ENCODE peak calls at places on chromosomes 7 and 10, in eight cellular contexts. One of them, this sample, is unnamed.

GRCh38 chr7:20409961-20410360 is 79.3 kb downstream of the ITGB8 start:
- DNase-seq in activated naive CD4-positive, alpha-beta T cell treated with Interleukin-2 at 50 U/mL for 16 hours: no peak
- DNase-seq in RCC 7860: peak; percentile 14
- DNase-seq in foreskin fibroblast: no peak
- DNase-seq in CD8-positive, alpha-beta T cell: no peak
- DNase-seq in KG1: no peak
- DNase-seq in transverse colon: no peak
- DNase-seq in chondrocyte: no peak
- DNase-seq in this sample: no peak

GRCh38 chr7:43870316-43870715 is 999 bp upstream of the MRPS24 start:
- DNase-seq in activated naive CD4-positive, alpha-beta T cell treated with Interleukin-2 at 50 U/mL for 16 hours: no peak
- DNase-seq in transverse colon: no peak
- DNase-seq in KG1: no peak
- DNase-seq in RCC 7860: peak; percentile 60
- DNase-seq in CD8-positive, alpha-beta T cell: no peak
- DNase-seq in chondrocyte: no peak
- DNase-seq in foreskin fibroblast: no peak
- DNase-seq in this sample: no peak

GRCh38 chr10:97224483-97225435 is 39.0 kb upstream of the SLIT1 start:
- DNase-seq in CD8-positive, alpha-beta T cell: no peak
- DNase-seq in KG1: peak; percentile 4
- DNase-seq in activated naive CD4-positive, alpha-beta T cell treated with Interleukin-2 at 50 U/mL for 16 hours: no peak
- DNase-seq in transverse colon: no peak
- DNase-seq in foreskin fibroblast: no peak
- DNase-seq in RCC 7860: no peak
- DNase-seq in chondrocyte: no peak
- DNase-seq in this sample: no peak

GRCh38 chr10:69241575-69241974 is 21.4 kb downstream of the HKDC1 start:
- DNase-seq in transverse colon: no peak
- DNase-seq in KG1: no peak
- DNase-seq in CD8-positive, alpha-beta T cell: no peak
- DNase-seq in foreskin fibroblast: peak; percentile 30
- DNase-seq in RCC 7860: no peak
- DNase-seq in chondrocyte: no peak
- DNase-seq in activated naive CD4-positive, alpha-beta T cell treated with Interleukin-2 at 50 U/mL for 16 hours: no peak
- DNase-seq in this sample: no peak

GRCh38 chr7:94701555-94701973 is 45.6 kb upstream of the SGCE start:
- DNase-seq in RCC 7860: peak; percentile 43
- DNase-seq in KG1: no peak
- DNase-seq in transverse colon: no peak
- DNase-seq in activated naive CD4-positive, alpha-beta T cell treated with Interleukin-2 at 50 U/mL for 16 hours: no peak
- DNase-seq in CD8-positive, alpha-beta T cell: no peak
- DNase-seq in chondrocyte: no peak
- DNase-seq in foreskin fibroblast: peak; percentile 53
- DNase-seq in this sample: no peak

GRCh38 chr7:36708765-36709164 is 15.5 kb downstream of the AOAH start:
- DNase-seq in transverse colon: no peak
- DNase-seq in CD8-positive, alpha-beta T cell: no peak
- DNase-seq in KG1: no peak
- DNase-seq in chondrocyte: no peak
- DNase-seq in activated naive CD4-positive, alpha-beta T cell treated with Interleukin-2 at 50 U/mL for 16 hours: no peak
- DNase-seq in foreskin fibroblast: no peak
- DNase-seq in RCC 7860: no peak
- DNase-seq in this sample: no peak

GRCh38 chr7:102284891-102285540 is 1.7 kb upstream of the SH2B2 start:
- DNase-seq in chondrocyte: no peak
- DNase-seq in CD8-positive, alpha-beta T cell: no peak
- DNase-seq in transverse colon: peak; percentile 55
- DNase-seq in foreskin fibroblast: no peak
- DNase-seq in RCC 7860: no peak
- DNase-seq in activated naive CD4-positive, alpha-beta T cell treated with Interleukin-2 at 50 U/mL for 16 hours: no peak
- DNase-seq in KG1: no peak
- DNase-seq in this sample: no peak

GRCh38 chr10:88232029-88232895 is 350.9 kb downstream of the RNLS start:
- DNase-seq in transverse colon: peak; percentile 42
- DNase-seq in KG1: no peak
- DNase-seq in RCC 7860: no peak
- DNase-seq in chondrocyte: no peak
- DNase-seq in activated naive CD4-positive, alpha-beta T cell treated with Interleukin-2 at 50 U/mL for 16 hours: no peak
- DNase-seq in CD8-positive, alpha-beta T cell: no peak
- DNase-seq in foreskin fibroblast: peak; percentile 76
- DNase-seq in this sample: no peak

GRCh38 chr7:43570688-43571365 is 12.1 kb upstream of the STK17A start:
- DNase-seq in RCC 7860: no peak
- DNase-seq in foreskin fibroblast: no peak
- DNase-seq in CD8-positive, alpha-beta T cell: no peak
- DNase-seq in chondrocyte: no peak
- DNase-seq in KG1: no peak
- DNase-seq in transverse colon: no peak
- DNase-seq in activated naive CD4-positive, alpha-beta T cell treated with Interleukin-2 at 50 U/mL for 16 hours: no peak
- DNase-seq in this sample: no peak

GRCh38 chr10:132876967-132877366 is 65.4 kb downstream of the CFAP46 start:
- DNase-seq in transverse colon: no peak
- DNase-seq in foreskin fibroblast: no peak
- DNase-seq in KG1: no peak
- DNase-seq in chondrocyte: peak; percentile 70
- DNase-seq in activated naive CD4-positive, alpha-beta T cell treated with Interleukin-2 at 50 U/mL for 16 hours: no peak
- DNase-seq in CD8-positive, alpha-beta T cell: no peak
- DNase-seq in RCC 7860: no peak
- DNase-seq in this sample: no peak

GRCh38 chr10:10293431-10293830 is 724.2 kb upstream of the CELF2 start:
- DNase-seq in foreskin fibroblast: peak; percentile 34
- DNase-seq in chondrocyte: no peak
- DNase-seq in activated naive CD4-positive, alpha-beta T cell treated with Interleukin-2 at 50 U/mL for 16 hours: no peak
- DNase-seq in transverse colon: no peak
- DNase-seq in RCC 7860: no peak
- DNase-seq in KG1: no peak
- DNase-seq in CD8-positive, alpha-beta T cell: no peak
- DNase-seq in this sample: no peak

GRCh38 chr10:5292196-5292735 is 72.5 kb upstream of the UCN3 start:
- DNase-seq in CD8-positive, alpha-beta T cell: peak; percentile 22
- DNase-seq in chondrocyte: no peak
- DNase-seq in transverse colon: no peak
- DNase-seq in activated naive CD4-positive, alpha-beta T cell treated with Interleukin-2 at 50 U/mL for 16 hours: no peak
- DNase-seq in foreskin fibroblast: no peak
- DNase-seq in RCC 7860: no peak
- DNase-seq in KG1: no peak
- DNase-seq in this sample: peak; percentile 28

GRCh38 chr10:133257489-133258065 is 19.1 kb downstream of the ADAM8 start:
- DNase-seq in KG1: peak; percentile 11
- DNase-seq in activated naive CD4-positive, alpha-beta T cell treated with Interleukin-2 at 50 U/mL for 16 hours: no peak
- DNase-seq in RCC 7860: no peak
- DNase-seq in chondrocyte: no peak
- DNase-seq in foreskin fibroblast: peak; percentile 69
- DNase-seq in CD8-positive, alpha-beta T cell: no peak
- DNase-seq in transverse colon: peak; percentile 84
- DNase-seq in this sample: no peak

GRCh38 chr10:127992376-127992775 is 85.5 kb downstream of the PTPRE start:
- DNase-seq in transverse colon: no peak
- DNase-seq in activated naive CD4-positive, alpha-beta T cell treated with Interleukin-2 at 50 U/mL for 16 hours: no peak
- DNase-seq in KG1: no peak
- DNase-seq in CD8-positive, alpha-beta T cell: no peak
- DNase-seq in RCC 7860: no peak
- DNase-seq in foreskin fibroblast: no peak
- DNase-seq in chondrocyte: no peak
- DNase-seq in this sample: no peak

GRCh38 chr10:124168991-124169826 is 75.8 kb upstream of the CHST15 start:
- DNase-seq in transverse colon: no peak
- DNase-seq in CD8-positive, alpha-beta T cell: no peak
- DNase-seq in foreskin fibroblast: no peak
- DNase-seq in KG1: no peak
- DNase-seq in activated naive CD4-positive, alpha-beta T cell treated with Interleukin-2 at 50 U/mL for 16 hours: no peak
- DNase-seq in chondrocyte: no peak
- DNase-seq in RCC 7860: no peak
- DNase-seq in this sample: no peak

GRCh38 chr7:142391191-142391992 is 133.5 kb upstream of the PRSS58 start:
- DNase-seq in activated naive CD4-positive, alpha-beta T cell treated with Interleukin-2 at 50 U/mL for 16 hours: peak; percentile 38
- DNase-seq in RCC 7860: no peak
- DNase-seq in transverse colon: no peak
- DNase-seq in KG1: no peak
- DNase-seq in chondrocyte: no peak
- DNase-seq in foreskin fibroblast: no peak
- DNase-seq in CD8-positive, alpha-beta T cell: no peak
- DNase-seq in this sample: no peak

GRCh38 chr10:27153855-27154198 is 357 bp downstream of the YME1L1 start:
- DNase-seq in KG1: no peak
- DNase-seq in transverse colon: no peak
- DNase-seq in activated naive CD4-positive, alpha-beta T cell treated with Interleukin-2 at 50 U/mL for 16 hours: no peak
- DNase-seq in foreskin fibroblast: peak; percentile 22
- DNase-seq in chondrocyte: no peak
- DNase-seq in RCC 7860: no peak
- DNase-seq in CD8-positive, alpha-beta T cell: peak; percentile 16
- DNase-seq in this sample: no peak

GRCh38 chr10:91883549-91884542 is 25.4 kb downstream of the FGFBP3 start:
- DNase-seq in activated naive CD4-positive, alpha-beta T cell treated with Interleukin-2 at 50 U/mL for 16 hours: no peak
- DNase-seq in chondrocyte: no peak
- DNase-seq in RCC 7860: no peak
- DNase-seq in CD8-positive, alpha-beta T cell: no peak
- DNase-seq in foreskin fibroblast: peak; percentile 69
- DNase-seq in KG1: no peak
- DNase-seq in transverse colon: no peak
- DNase-seq in this sample: no peak

GRCh38 chr7:46100521-46100920 is 179.4 kb upstream of the IGFBP3 start:
- DNase-seq in RCC 7860: no peak
- DNase-seq in KG1: no peak
- DNase-seq in CD8-positive, alpha-beta T cell: no peak
- DNase-seq in activated naive CD4-positive, alpha-beta T cell treated with Interleukin-2 at 50 U/mL for 16 hours: no peak
- DNase-seq in transverse colon: no peak
- DNase-seq in chondrocyte: no peak
- DNase-seq in foreskin fibroblast: no peak
- DNase-seq in this sample: no peak

GRCh38 chr10:61943699-61944444 is 42.4 kb downstream of the ARID5B start:
- DNase-seq in CD8-positive, alpha-beta T cell: no peak
- DNase-seq in chondrocyte: no peak
- DNase-seq in transverse colon: no peak
- DNase-seq in foreskin fibroblast: peak; percentile 50
- DNase-seq in RCC 7860: no peak
- DNase-seq in activated naive CD4-positive, alpha-beta T cell treated with Interleukin-2 at 50 U/mL for 16 hours: peak; percentile 23
- DNase-seq in KG1: no peak
- DNase-seq in this sample: no peak

GRCh38 chr10:58590152-58590551 is 77.5 kb downstream of the BICC1 start:
- DNase-seq in foreskin fibroblast: peak; percentile 97
- DNase-seq in CD8-positive, alpha-beta T cell: no peak
- DNase-seq in RCC 7860: peak; percentile 55
- DNase-seq in activated naive CD4-positive, alpha-beta T cell treated with Interleukin-2 at 50 U/mL for 16 hours: no peak
- DNase-seq in transverse colon: no peak
- DNase-seq in chondrocyte: no peak
- DNase-seq in KG1: no peak
- DNase-seq in this sample: no peak

GRCh38 chr7:31724696-31725095 is 37.7 kb downstream of the PPP1R17 start:
- DNase-seq in chondrocyte: no peak
- DNase-seq in transverse colon: no peak
- DNase-seq in CD8-positive, alpha-beta T cell: no peak
- DNase-seq in KG1: no peak
- DNase-seq in activated naive CD4-positive, alpha-beta T cell treated with Interleukin-2 at 50 U/mL for 16 hours: no peak
- DNase-seq in RCC 7860: no peak
- DNase-seq in foreskin fibroblast: no peak
- DNase-seq in this sample: no peak

GRCh38 chr7:98211676-98212531 is 665 bp downstream of the BHLHA15 start:
- DNase-seq in foreskin fibroblast: no peak
- DNase-seq in activated naive CD4-positive, alpha-beta T cell treated with Interleukin-2 at 50 U/mL for 16 hours: no peak
- DNase-seq in transverse colon: peak; percentile 18
- DNase-seq in chondrocyte: peak; percentile 90
- DNase-seq in KG1: no peak
- DNase-seq in CD8-positive, alpha-beta T cell: no peak
- DNase-seq in RCC 7860: no peak
- DNase-seq in this sample: no peak

GRCh38 chr7:36287371-36288241 is 102.1 kb upstream of the ANLN start:
- DNase-seq in KG1: no peak
- DNase-seq in transverse colon: no peak
- DNase-seq in foreskin fibroblast: no peak
- DNase-seq in RCC 7860: peak; percentile 52
- DNase-seq in CD8-positive, alpha-beta T cell: no peak
- DNase-seq in activated naive CD4-positive, alpha-beta T cell treated with Interleukin-2 at 50 U/mL for 16 hours: peak; percentile 45
- DNase-seq in chondrocyte: no peak
- DNase-seq in this sample: no peak

GRCh38 chr10:77116904-77117303 is 520.7 kb downstream of the KCNMA1 start:
- DNase-seq in RCC 7860: peak; percentile 21
- DNase-seq in KG1: no peak
- DNase-seq in chondrocyte: no peak
- DNase-seq in foreskin fibroblast: no peak
- DNase-seq in activated naive CD4-positive, alpha-beta T cell treated with Interleukin-2 at 50 U/mL for 16 hours: no peak
- DNase-seq in transverse colon: no peak
- DNase-seq in CD8-positive, alpha-beta T cell: no peak
- DNase-seq in this sample: no peak

GRCh38 chr7:75546272-75547015 is 54.3 kb downstream of the SPDYE5 start:
- DNase-seq in activated naive CD4-positive, alpha-beta T cell treated with Interleukin-2 at 50 U/mL for 16 hours: no peak
- DNase-seq in chondrocyte: no peak
- DNase-seq in KG1: no peak
- DNase-seq in RCC 7860: no peak
- DNase-seq in transverse colon: no peak
- DNase-seq in CD8-positive, alpha-beta T cell: no peak
- DNase-seq in foreskin fibroblast: no peak
- DNase-seq in this sample: no peak

This sample was measured in SIG-M5.